ENCODE peak calls at places on chromosomes 11 and 22, in seven cellular contexts. X, A, E, Q, K, D and R are unnamed samples.

GRCh38 chr22:19658967-19659804 is 55.1 kb upstream of the SEPTIN5 start:
- DNase-seq in X (no peak), A (no peak), E (no peak), Q (no peak), K (no peak), D (no peak), R (no peak)

GRCh38 chr22:19448076-19448607 is 631 bp upstream of the C22orf39 start:
- DNase-seq in X (no peak), A (no peak), E (no peak), Q (no peak), K (peak), D (no peak), R (peak)

GRCh38 chr11:10934293-10934850 is 76.5 kb upstream of the ZBED5 start:
- DNase-seq in X (no peak), A (no peak), E (no peak), Q (no peak), K (no peak), D (no peak), R (no peak)

GRCh38 chr11:86116386-86116726 is 47.5 kb upstream of the PICALM start:
- DNase-seq in X (peak), A (no peak), E (no peak), Q (no peak), K (peak), D (peak), R (peak)

GRCh38 chr11:91730620-91731019 is 494.0 kb upstream of the FAT3 start:
- DNase-seq in X (no peak), A (no peak), E (no peak), Q (no peak), K (no peak), D (no peak), R (no peak)

GRCh38 chr22:24455039-24455438 is 27.6 kb downstream of the ADORA2A start:
- DNase-seq in X (no peak), A (no peak), E (no peak), Q (no peak), K (no peak), D (no peak), R (no peak)

GRCh38 chr11:122650619-122651018 is 4.9 kb upstream of the UBASH3B start:
- DNase-seq in X (no peak), A (no peak), E (no peak), Q (no peak), K (no peak), D (no peak), R (no peak)

GRCh38 chr11:77454867-77455655 is 18.8 kb downstream of the PAK1 start:
- DNase-seq in X (no peak), A (no peak), E (no peak), Q (no peak), K (no peak), D (no peak), R (no peak)

GRCh38 chr11:13667795-13668101 is 720 bp upstream of the FAR1 start:
- DNase-seq in X (no peak), A (no peak), E (no peak), Q (no peak), K (no peak), D (no peak), R (no peak)

GRCh38 chr22:29503811-29504372 is 23.9 kb downstream of the NEFH start:
- DNase-seq in X (peak), A (no peak), E (no peak), Q (no peak), K (peak), D (peak), R (peak)